ENCODE peak calls at places on chromosomes 1 and 21, in eight cellular contexts. T, P, D, V, H, X, I and K are unnamed samples. For H3K36me3, the result is how much of the 10 kb centered on the place peaks cover.

GRCh38 chr1:35650416-35650815 is 9.1 kb upstream of the PSMB2 start:
- DNase-seq in T (no peak), P (no peak), D (no peak), V (peak), H (no peak), X (no peak), I (no peak), K (no peak)

GRCh38 chr1:53134961-53135734 is 7.3 kb downstream of the SLC1A7 start:
- DNase-seq in T (no peak), P (no peak), D (no peak), V (no peak), H (no peak), X (no peak), I (no peak), K (no peak)

GRCh38 chr1:245687636-245688535 is 533.1 kb downstream of the KIF26B start:
- DNase-seq in T (no peak), P (no peak), D (no peak), V (peak), H (peak), X (peak), I (no peak), K (no peak)

GRCh38 chr1:96660051-96660450 is 61.5 kb upstream of the PTBP2 start:
- DNase-seq in T (no peak), P (no peak), D (no peak), V (no peak), H (no peak), X (no peak), I (no peak), K (no peak)

GRCh38 chr1:173122958-173123852 is 72.5 kb upstream of the TNFSF18 start:
- DNase-seq in T (no peak), P (peak), D (peak), V (peak), H (peak), X (peak), I (no peak), K (peak)

GRCh38 chr1:232221790-232222499 is 408.0 kb downstream of the SIPA1L2 start:
- DNase-seq in T (no peak), P (peak), D (no peak), V (peak), H (no peak), X (no peak), I (no peak), K (no peak)

GRCh38 chr1:44557756-44558155 is 116.5 kb downstream of the TMEM53 start:
- DNase-seq in T (no peak), P (no peak), D (no peak), V (peak), H (no peak), X (no peak), I (no peak), K (no peak)

GRCh38 chr1:181100015-181100905 is 11.8 kb downstream of the IER5 start:
- DNase-seq in T (no peak), P (no peak), D (no peak), V (no peak), H (peak), X (no peak), I (no peak), K (peak)

GRCh38 chr1:14810631-14811325 is 212.3 kb downstream of the KAZN start:
- DNase-seq in T (no peak), P (no peak), D (no peak), V (no peak), H (no peak), X (no peak), I (no peak), K (no peak)

GRCh38 chr1:30882678-30883388 is 25.7 kb downstream of the SDC3 start:
- DNase-seq in T (no peak), P (no peak), D (no peak), V (no peak), H (no peak), X (no peak), I (no peak), K (no peak)

GRCh38 chr1:43936470-43937151 is 3.0 kb downstream of the ARTN start:
- DNase-seq in T (no peak), P (no peak), D (peak), V (peak), H (peak), X (peak), I (no peak), K (peak)

GRCh38 chr1:203559523-203559922 is 65.6 kb downstream of the OPTC start:
- DNase-seq in T (no peak), P (no peak), D (peak), V (no peak), H (no peak), X (no peak), I (no peak), K (no peak)

GRCh38 chr1:59601032-59601431 is 213.7 kb upstream of the HOOK1 start:
- DNase-seq in T (no peak), P (no peak), D (peak), V (peak), H (no peak), X (no peak), I (no peak), K (no peak)

GRCh38 chr1:216793303-216793702 is 70.1 kb upstream of the ESRRG start:
- DNase-seq in T (no peak), P (no peak), D (no peak), V (no peak), H (peak), X (no peak), I (no peak), K (no peak)

GRCh38 chr1:203660069-203660468 is 33.4 kb downstream of the ATP2B4 start:
- DNase-seq in T (no peak), P (no peak), D (no peak), V (no peak), H (no peak), X (no peak), I (no peak), K (no peak)

GRCh38 chr1:182596934-182597333 is 7.3 kb downstream of the RGS16 start:
- DNase-seq in T (no peak), P (no peak), D (no peak), V (no peak), H (no peak), X (no peak), I (no peak), K (no peak)

GRCh38 chr1:2594001-2594640 is 7.5 kb downstream of the PRXL2B start:
- DNase-seq in T (no peak), P (peak), D (peak), V (peak), H (no peak), X (peak), I (no peak), K (no peak)

GRCh38 chr1:83113686-83114085 is 885.2 kb downstream of the TTLL7 start:
- DNase-seq in T (no peak), P (no peak), D (no peak), V (peak), H (no peak), X (no peak), I (no peak), K (no peak)

GRCh38 chr1:37794372-37795339 is 1.0 kb downstream of the MANEAL start:
- DNase-seq in T (no peak), P (no peak), D (no peak), V (no peak), H (peak), X (peak), I (no peak), K (peak)

GRCh38 chr1:111214086-111214801 is 13.3 kb upstream of the CHI3L2 start:
- DNase-seq in T (peak), P (no peak), D (no peak), V (no peak), H (no peak), X (no peak), I (no peak), K (peak)

GRCh38 chr1:39753132-39754025 is 14.7 kb downstream of the PPIE start:
- DNase-seq in T (no peak), P (no peak), D (no peak), V (no peak), H (no peak), X (no peak), I (no peak), K (no peak)

DNA sequence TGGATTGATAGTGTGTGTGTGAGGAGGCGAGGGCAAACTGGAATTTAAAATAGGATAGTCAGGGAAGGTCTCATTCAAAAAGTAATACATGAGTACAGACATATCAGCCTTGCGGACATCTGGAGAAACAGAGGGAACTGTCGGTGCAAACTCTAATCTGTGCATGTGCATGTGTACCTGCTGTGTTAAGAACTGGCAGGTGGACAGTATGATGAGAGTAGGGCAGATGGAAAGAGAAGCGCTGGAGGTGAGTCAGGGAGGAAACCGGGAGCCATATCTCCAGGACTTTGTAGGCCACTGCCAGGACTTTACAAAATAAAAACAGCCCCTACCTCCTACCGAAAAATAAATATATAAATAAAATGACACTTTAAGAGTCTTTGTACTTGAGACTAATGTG is 31.3 kb upstream of the MYBPHL start:
- DNase-seq in T (no peak), P (no peak), D (no peak), V (no peak), H (no peak), X (no peak), I (no peak), K (no peak)
- H3K36me3 ChIP-seq in T (under half), P (under half), D (half or more), V (half or more), H (under half), X (under half), I (under half), K (under half)

GRCh38 chr21:41873005-41873404 is 6.1 kb downstream of the PRDM15 start:
- DNase-seq in T (no peak), P (no peak), D (no peak), V (no peak), H (no peak), X (no peak), I (no peak), K (no peak)
- TF ChIP-seq CTCF in T (no peak), P (no peak), D (no peak), V (no peak), H (peak), X (no peak), I (no peak), K (no peak)

GRCh38 chr21:16280731-16281130 is 550.9 kb downstream of the USP25 start:
- DNase-seq in T (no peak), P (no peak), D (no peak), V (no peak), H (no peak), X (no peak), I (no peak), K (no peak)
- H3K4me3 ChIP-seq in T (no peak), P (no peak), D (peak), V (peak), H (no peak), X (no peak), I (no peak), K (no peak)

GRCh38 chr1:170539154-170539553 is 7.2 kb downstream of the GORAB start:
- DNase-seq in T (no peak), P (no peak), D (no peak), V (no peak), H (no peak), X (no peak), I (no peak), K (no peak)
- H3K36me3 ChIP-seq in T (under half), P (under half), D (half or more), V (under half), H (under half), X (half or more), I (under half), K (under half)